ENCODE peak calls at places on chromosomes 5 and 9, in five cellular contexts. G is vagina, E is right lobe of liver, O is body of pancreas, U is uterus. N is an unnamed sample.

GRCh38 chr5:15013654-15014463 is 142.3 kb upstream of the ANKH start:
- DNase-seq in E (no peak), G (no peak), U (no peak), O (no peak), N (no peak)

GRCh38 chr5:10860645-10861455 is 99.8 kb upstream of the DAP start:
- DNase-seq in U (no peak), G (no peak), E (no peak), O (no peak), N (no peak)

GRCh38 chr9:127877566-127877998 is at the start of gene AK1:
- DNase-seq in O (peak; percentile 86), U (peak; percentile 76), G (no peak), E (peak; percentile 87), N (peak; percentile 91)

GRCh38 chr5:137035480-137035878 is 463.6 kb downstream of the SPOCK1 start:
- DNase-seq in G (no peak), E (no peak), U (no peak), O (no peak), N (no peak)

GRCh38 chr9:33263936-33264472 is 504 bp downstream of the BAG1 start:
- DNase-seq in U (peak; percentile 58), O (peak; percentile 46), E (peak; percentile 71), G (no peak), N (no peak)

GRCh38 chr5:152271420-152271819 is 133.7 kb downstream of the NMUR2 start:
- DNase-seq in U (no peak), G (no peak), O (peak; percentile 22), E (no peak), N (no peak)

GRCh38 chr9:113992276-113992951 is 85.7 kb downstream of the AMBP start:
- DNase-seq in G (no peak), O (peak; percentile 83), U (peak; percentile 18), E (peak; percentile 96), N (no peak)

GRCh38 chr5:169435506-169436230 is 134.7 kb upstream of the SLIT3 start:
- DNase-seq in O (no peak), G (no peak), U (no peak), E (no peak), N (no peak)

GRCh38 chr5:75167345-75167744 is 69.3 kb downstream of the ANKRD31 start:
- DNase-seq in O (no peak), U (no peak), E (no peak), G (no peak), N (no peak)

GRCh38 chr9:89684912-89685636 is 80.3 kb downstream of the GADD45G start:
- DNase-seq in G (no peak), U (no peak), O (peak; percentile 92), E (no peak), N (no peak)

GRCh38 chr9:89418882-89419641 is 78.9 kb downstream of the SEMA4D start:
- DNase-seq in G (no peak), U (no peak), O (no peak), E (no peak), N (no peak)

GRCh38 chr9:124980434-124980833 is 39.6 kb upstream of the GOLGA1 start:
- DNase-seq in E (no peak), O (no peak), G (no peak), U (no peak), N (no peak)

GRCh38 chr5:1897386-1897785 is 14.7 kb upstream of the IRX4 start:
- DNase-seq in E (no peak), U (no peak), G (no peak), O (no peak), N (no peak)

GRCh38 chr5:176356179-176356566 is 5.4 kb downstream of the KIAA1191 start:
- DNase-seq in O (no peak), U (no peak), G (no peak), E (no peak), N (no peak)

GRCh38 chr5:176352116-176352878 is 9.3 kb downstream of the KIAA1191 start:
- DNase-seq in E (no peak), O (no peak), G (no peak), U (no peak), N (no peak)

GRCh38 chr5:176353533-176353932 is 8.0 kb downstream of the KIAA1191 start:
- DNase-seq in E (no peak), O (no peak), G (no peak), U (no peak), N (no peak)

GRCh38 chr5:176359658-176360057 is 1.9 kb downstream of the KIAA1191 start:
- DNase-seq in E (no peak), G (no peak), O (no peak), U (no peak), N (no peak)

GRCh38 chr5:176355400-176356178 is 6.0 kb downstream of the KIAA1191 start:
- DNase-seq in E (no peak), U (no peak), G (no peak), O (no peak), N (no peak)
- TF ChIP-seq CTCF in E (no peak), U (no peak), G (no peak), O (no peak), N (no peak)

GRCh38 chr9:137302176-137303030 is at the start of gene NRARP:
- DNase-seq in G (no peak), U (peak; percentile 79), E (peak; percentile 80), O (peak; percentile 92), N (peak; percentile 94)

GRCh38 chr9:137299938-137300337 is 2.1 kb downstream of the NRARP start:
- DNase-seq in U (no peak), G (no peak), O (peak; percentile 62), E (no peak), N (no peak)

GRCh38 chr9:137300607-137301085 is 1.4 kb downstream of the NRARP start:
- DNase-seq in O (peak; percentile 49), E (no peak), G (no peak), U (no peak), N (no peak)

GRCh38 chr9:137303031-137303892 is 1.2 kb upstream of the NRARP start:
- DNase-seq in G (no peak), U (no peak), E (no peak), O (peak; percentile 23), N (peak; percentile 66)

DNA sequence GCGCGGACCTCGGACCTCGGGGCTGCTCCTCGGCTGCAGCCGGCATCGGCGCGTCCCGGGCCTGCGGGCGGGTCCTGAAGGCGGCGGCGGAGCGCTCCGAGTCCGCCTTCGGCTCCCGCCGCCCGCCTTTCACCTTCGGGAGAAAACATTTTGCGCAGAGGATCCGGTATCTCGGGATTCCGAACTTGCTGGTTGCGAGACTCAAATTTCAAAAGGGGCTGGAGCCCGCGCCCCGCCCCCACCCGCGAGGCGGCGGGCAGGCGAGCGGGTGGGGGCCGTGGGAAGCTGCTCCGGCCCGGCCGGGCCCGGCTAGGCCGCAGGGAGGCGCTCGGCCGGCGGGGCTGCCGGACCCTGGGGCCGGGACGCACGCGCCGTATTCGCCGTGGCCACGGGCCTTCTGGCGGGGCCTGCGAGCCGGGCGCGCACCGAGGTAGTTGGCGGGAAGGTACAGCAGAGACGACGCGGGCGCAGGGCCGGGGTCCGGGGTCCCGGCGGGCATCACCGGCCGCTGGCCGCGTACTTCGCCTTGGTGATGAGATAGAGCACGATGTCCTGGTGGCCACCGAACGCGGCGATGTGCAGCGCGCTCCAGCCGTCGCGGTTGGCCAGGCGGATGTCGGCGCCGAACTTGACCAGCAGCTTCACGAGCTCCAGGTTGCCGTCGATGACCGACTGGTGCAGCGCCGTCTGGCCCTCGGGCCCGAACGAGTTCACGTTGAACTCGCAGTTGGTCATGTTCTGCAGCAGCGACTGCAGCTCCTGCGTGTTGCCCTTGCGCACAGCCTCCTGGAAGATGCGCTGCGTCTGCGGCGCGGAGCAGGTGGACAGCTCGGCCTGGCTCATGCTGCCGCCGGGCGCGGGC is 754 bp downstream of the NRARP start:
- DNase-seq in U (no peak), E (no peak), O (peak; percentile 68), G (no peak), N (peak; percentile 77)
- H3K4me3 ChIP-seq in U (peak overlapping the region; percentile 41), E (peak overlapping the region; percentile 31), O (peak overlapping the region; percentile 43), G (peak overlapping the region; percentile 34), N (peak overlapping the region; percentile 55)

GRCh38 chr9:79598562-79599345 is 27.0 kb downstream of the TLE4 start:
- DNase-seq in O (no peak), U (no peak), G (no peak), E (no peak), N (no peak)

GRCh38 chr9:79603222-79603925 is 31.6 kb downstream of the TLE4 start:
- DNase-seq in E (no peak), U (no peak), G (no peak), O (no peak), N (no peak)

GRCh38 chr9:79604921-79605562 is 33.3 kb downstream of the TLE4 start:
- DNase-seq in U (no peak), O (no peak), E (no peak), G (no peak), N (no peak)

GRCh38 chr9:79604149-79604548 is 32.4 kb downstream of the TLE4 start:
- DNase-seq in G (no peak), E (no peak), O (no peak), U (no peak), N (no peak)

GRCh38 chr9:79600466-79600865 is 28.7 kb downstream of the TLE4 start:
- DNase-seq in E (no peak), G (no peak), U (no peak), O (no peak), N (no peak)
- H3K9me3 ChIP-seq in E (no peaks in the 10 kb centered on the region), G (no peaks in the 10 kb centered on the region), U (no peaks in the 10 kb centered on the region), O (no peaks in the 10 kb centered on the region), N (peaks cover 6% of the 10 kb centered on the region)

DNA sequence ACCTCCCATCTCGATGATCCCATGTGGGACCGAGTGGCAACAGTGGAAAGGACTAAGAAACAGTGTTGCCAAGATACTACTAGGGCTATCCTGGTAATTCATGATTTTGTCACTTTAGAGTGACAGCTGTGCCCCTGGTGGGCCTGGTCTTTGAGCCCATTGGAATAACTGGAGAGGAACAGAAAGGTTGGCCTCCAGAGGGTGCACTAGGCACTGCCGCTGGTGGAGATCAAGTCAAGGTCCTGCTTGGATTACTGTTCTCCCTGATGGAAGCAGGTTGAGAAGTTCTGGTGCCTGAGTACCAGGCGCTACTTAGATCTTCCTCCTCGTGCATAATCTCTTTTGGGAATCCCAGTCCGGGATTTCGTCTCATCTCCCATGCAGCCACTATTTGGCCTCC is 129.6 kb downstream of the SEC61B start:
- DNase-seq in O (no peak), U (no peak), G (no peak), E (no peak), N (no peak)
- TF ChIP-seq CTCF in O (no peak), U (no peak), G (no peak), E (peak; percentile 12), N (no peak)

DNA sequence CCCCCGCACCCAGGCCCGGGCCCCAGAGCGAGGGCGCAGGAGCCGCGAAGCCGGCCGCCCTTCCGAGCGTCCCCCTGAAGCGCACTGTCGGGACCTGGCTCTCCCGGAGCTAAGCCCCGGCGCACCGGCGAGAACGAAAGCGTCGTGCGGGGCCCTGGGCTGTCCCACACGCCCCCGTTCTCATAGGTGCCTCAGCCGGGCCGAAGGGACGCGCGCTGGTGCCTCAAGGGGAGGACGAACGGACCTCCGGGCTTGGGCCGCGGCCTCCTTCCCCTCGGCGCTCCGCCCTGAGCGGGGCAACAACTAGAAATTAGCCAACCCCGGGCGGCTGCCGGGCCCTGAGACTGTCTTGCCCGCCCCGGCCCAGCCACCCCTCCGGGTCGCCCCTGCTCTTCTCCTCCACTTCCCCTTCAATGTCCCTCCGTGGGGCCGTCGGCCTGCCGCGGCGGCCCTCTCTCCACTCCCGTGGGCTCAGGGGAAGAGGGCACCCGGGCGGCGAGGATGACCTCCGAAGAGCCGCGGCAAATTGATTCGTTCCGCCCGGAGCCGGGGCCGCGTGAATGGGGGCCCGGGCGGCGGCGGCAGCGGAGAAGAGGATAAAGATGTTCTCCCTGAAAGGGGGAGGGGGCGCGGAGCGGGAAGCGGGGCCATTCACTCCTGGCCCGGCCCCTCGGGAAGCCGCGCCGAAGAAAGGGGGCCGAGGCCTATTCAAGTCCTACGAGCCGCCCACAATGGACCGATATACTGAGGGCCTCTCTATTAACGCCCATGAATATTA is 3.5 kb upstream of the PRDM12 start:
- DNase-seq in G (no peak), E (no peak), U (no peak), O (no peak), N (no peak)
- H3K4me3 ChIP-seq in G (peak overlapping the region; percentile 39), E (peak overlapping the region; percentile 25), U (peak overlapping the region; percentile 11), O (peak overlapping the region; percentile 5), N (peak overlapping the region; percentile 39)

GRCh38 chr9:138043411-138044345 is 166.1 kb downstream of the CACNA1B start:
- DNase-seq in E (no peak), U (no peak), G (peak; percentile 90), O (peak; percentile 5), N (peak; percentile 52)
- H3K9me3 ChIP-seq in E (no peaks in the 10 kb centered on the region), U (no peaks in the 10 kb centered on the region), G (no peaks in the 10 kb centered on the region), O (no peaks in the 10 kb centered on the region), N (no peaks in the 10 kb centered on the region)

N was measured in upper lobe of right lung.